ENCODE peak calls at places on chromosomes 11 and 22, in nine cellular contexts. B is activated naive CD8-positive, alpha-beta T cell treated with anti-CD3 and anti-CD28 coated beads, Interleukin-2, amount 50 U/mL, for 24 hours; V is colonic mucosa; L is GM04504; E is cardiac fibroblast; Q is endothelial cell; H is body of pancreas; A is pons; W is fibroblast of gingiva. G is an unnamed sample.

GRCh38 chr11:125387991-125388390 is 108.1 kb downstream of the FEZ1 start:
- DNase-seq in B (no peak), V (no peak), L (no peak), E (no peak), Q (no peak), H (no peak), A (no peak), W (no peak), G (no peak)

GRCh38 chr11:73866586-73866996 is 10.1 kb downstream of the COA4 start:
- DNase-seq in B (no peak), V (no peak), L (peak), E (peak), Q (no peak), H (no peak), A (no peak), W (peak), G (no peak)

GRCh38 chr22:28435271-28435825 is 244.3 kb downstream of the TTC28 start:
- DNase-seq in B (no peak), V (peak), L (no peak), E (no peak), Q (no peak), H (peak), A (no peak), W (no peak), G (no peak)

GRCh38 chr11:69999721-70000120 is 78.4 kb upstream of the ANO1 start:
- DNase-seq in B (no peak), V (no peak), L (no peak), E (no peak), Q (no peak), H (no peak), A (no peak), W (no peak), G (no peak)

GRCh38 chr11:94224078-94224477 is 80.3 kb upstream of the IZUMO1R start:
- DNase-seq in B (no peak), V (no peak), L (no peak), E (no peak), Q (no peak), H (no peak), A (no peak), W (peak), G (no peak)

GRCh38 chr11:44564653-44565007 is 833 bp upstream of the CD82 start:
- DNase-seq in B (no peak), V (no peak), L (peak), E (peak), Q (no peak), H (peak), A (peak), W (peak), G (no peak)

GRCh38 chr11:84316866-84317560 is 1030.8 kb upstream of the CCDC90B start:
- DNase-seq in B (no peak), V (no peak), L (peak), E (peak), Q (no peak), H (peak), A (peak), W (no peak), G (no peak)

GRCh38 chr22:35631597-35631996 is 14.5 kb upstream of the MB start:
- DNase-seq in B (peak), V (peak), L (no peak), E (peak), Q (peak), H (peak), A (no peak), W (peak), G (peak)

GRCh38 chr11:131580466-131580865 is 210.1 kb downstream of the NTM start:
- DNase-seq in B (no peak), V (no peak), L (no peak), E (no peak), Q (no peak), H (no peak), A (no peak), W (no peak), G (no peak)